ENCODE peak calls at places on chromosomes 4 and X, in four cellular contexts. C is fibroblast of lung, R is AG09309, O is cardiac fibroblast. I is an unnamed sample.

GRCh38 chrX:93673869-93674271 is at the start of gene FAM133A:
- DNase-seq in C (peak; percentile 6), R (no peak), O (peak; percentile 27), I (peak; percentile 61)

GRCh38 chrX:153582896-153583295 is 16.0 kb downstream of the CCNQ start:
- DNase-seq in C (peak; percentile 16), R (no peak), O (peak; percentile 20), I (no peak)

GRCh38 chrX:145861818-145862217 is 44.2 kb downstream of the SLITRK2 start:
- DNase-seq in C (no peak), R (no peak), O (no peak), I (no peak)

GRCh38 chr4:54658321-54659093 is 750 bp downstream of the KIT start:
- DNase-seq in C (peak; percentile 28), R (no peak), O (peak; percentile 48), I (peak; percentile 17)

GRCh38 chrX:120308959-120309872 is 2.0 kb downstream of the TMEM255A start:
- DNase-seq in C (peak; percentile 53), R (no peak), O (peak; percentile 44), I (peak; percentile 40)

GRCh38 chrX:30910124-30910860 is 21.2 kb upstream of the TAB3 start:
- DNase-seq in C (peak; percentile 5), R (no peak), O (peak; percentile 27), I (peak; percentile 12)

GRCh38 chrX:118350715-118351114 is 4.8 kb downstream of the WDR44 start:
- DNase-seq in C (no peak), R (no peak), O (no peak), I (no peak)

GRCh38 chrX:153587342-153587741 is 11.6 kb downstream of the CCNQ start:
- DNase-seq in C (no peak), R (no peak), O (no peak), I (no peak)

GRCh38 chrX:9466115-9466495 is 1.2 kb downstream of the TBL1X start:
- DNase-seq in C (peak; percentile 28), R (no peak), O (peak; percentile 25), I (peak; percentile 22)

GRCh38 chrX:48613502-48614160 is 16.3 kb downstream of the WDR13 start:
- DNase-seq in C (no peak), R (no peak), O (peak; percentile 31), I (no peak)

GRCh38 chrX:72349190-72349589 is 43.5 kb upstream of the CITED1 start:
- DNase-seq in C (no peak), R (no peak), O (peak; percentile 5), I (peak; percentile 39)

GRCh38 chr4:41749650-41750049 is 1.1 kb upstream of the PHOX2B start:
- DNase-seq in C (no peak), R (no peak), O (no peak), I (no peak)

DNA sequence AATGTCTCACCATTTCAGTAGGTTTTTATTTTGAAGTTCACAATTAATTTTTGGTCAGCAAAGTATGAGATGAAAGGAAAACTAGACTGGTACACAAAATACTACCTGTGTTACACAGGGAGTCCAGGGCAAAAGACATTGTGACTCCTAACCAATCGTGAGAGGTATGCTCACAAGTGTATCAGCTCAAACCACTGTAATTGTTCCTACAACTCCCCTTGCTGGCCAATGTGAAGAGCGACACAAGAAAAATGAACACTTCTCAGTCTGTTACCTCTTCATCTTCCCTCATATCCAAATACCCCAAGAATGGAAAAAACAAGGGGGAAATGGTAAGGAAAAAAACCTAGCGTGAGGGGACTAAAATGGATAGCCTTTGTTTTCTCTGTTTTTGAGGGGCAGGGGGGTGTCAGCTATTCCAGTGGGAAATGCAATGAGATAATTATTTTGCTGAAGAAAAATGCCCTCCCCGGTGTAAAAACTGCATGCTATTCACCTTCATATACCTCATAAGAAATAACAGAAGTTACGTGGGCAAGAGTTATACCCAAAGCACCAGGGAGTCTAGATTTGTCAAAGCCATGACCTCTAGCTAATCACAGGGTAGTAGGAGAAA is 30.6 kb upstream of the NSUN7 start:
- DNase-seq in C (peak; percentile 66), R (peak; percentile 37), O (peak; percentile 68), I (peak; percentile 69)
- TF ChIP-seq CTCF in C (peak; percentile 67), R (peak; percentile 74), O (peak; percentile 54), I (peak; percentile 69)

GRCh38 chr4:103370336-103370735 is 172.2 kb upstream of the CENPE start:
- DNase-seq in C (no peak), R (no peak), O (peak; percentile 21), I (no peak)

GRCh38 chr4:103375278-103375677 is 177.1 kb upstream of the CENPE start:
- DNase-seq in C (peak; percentile 2), R (no peak), O (peak; percentile 71), I (peak; percentile 69)

GRCh38 chr4:103374773-103375172 is 176.6 kb upstream of the CENPE start:
- DNase-seq in C (no peak), R (no peak), O (no peak), I (no peak)

GRCh38 chr4:103372002-103372558 is 173.9 kb upstream of the CENPE start:
- DNase-seq in C (no peak), R (no peak), O (peak; percentile 22), I (no peak)
- H3K4me3 ChIP-seq in C (no peak overlapping the region), R (no peak overlapping the region), O (no peak overlapping the region), I (no peak overlapping the region)

GRCh38 chr4:86901864-86902263 is 9.6 kb upstream of the C4orf36 start:
- DNase-seq in C (no peak), R (no peak), O (no peak), I (no peak)

GRCh38 chr4:86895692-86896488 is 3.7 kb upstream of the C4orf36 start:
- DNase-seq in C (peak; percentile 81), R (peak; percentile 46), O (peak; percentile 85), I (peak; percentile 78)

GRCh38 chr4:86896596-86896995 is 4.4 kb upstream of the C4orf36 start:
- DNase-seq in C (peak; percentile 30), R (no peak), O (no peak), I (peak; percentile 52)

GRCh38 chr4:86894465-86894864 is 2.2 kb upstream of the C4orf36 start:
- DNase-seq in C (no peak), R (no peak), O (peak; percentile 63), I (peak; percentile 27)

DNA sequence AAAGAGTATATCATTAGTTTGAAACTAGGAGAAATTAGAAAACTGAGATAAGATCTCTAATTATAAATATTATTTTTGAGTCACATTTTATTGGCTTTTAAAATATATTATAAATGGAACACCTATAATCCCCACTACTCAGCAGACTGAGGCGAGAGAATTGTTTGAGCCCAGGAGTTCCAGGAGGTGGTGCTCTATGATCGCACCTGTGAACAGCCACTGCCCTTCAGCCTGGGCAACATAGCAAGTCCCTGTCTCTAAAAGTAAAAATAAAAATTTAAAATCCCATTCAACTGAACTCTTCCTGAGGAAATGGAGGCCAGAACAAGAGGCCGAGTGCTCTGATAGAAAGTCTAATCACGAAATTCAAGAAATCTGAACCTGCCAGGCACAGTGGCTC is 6.3 kb upstream of the C4orf36 start:
- DNase-seq in C (no peak), R (no peak), O (peak; percentile 48), I (no peak)
- TF ChIP-seq CTCF in C (no peak), R (peak; percentile 18), O (peak; percentile 17), I (peak; percentile 10)

GRCh38 chr4:76213415-76214268 is at the start of gene SCARB2:
- DNase-seq in C (peak; percentile 85), R (peak; percentile 48), O (peak; percentile 81), I (peak; percentile 73)
- H3K4me3 ChIP-seq in C (peak within 1 kb of the TSS; percentile 68), R (peak within 1 kb of the TSS; percentile 64), O (peak within 1 kb of the TSS; percentile 71), I (peak within 1 kb of the TSS; percentile 78)

GRCh38 chr4:153465922-153466636 is at the start of gene TMEM131L:
- DNase-seq in C (peak; percentile 64), R (no peak), O (peak; percentile 65), I (peak; percentile 47)
- TF ChIP-seq CTCF in C (peak; percentile 21), R (peak; percentile 2), O (peak; percentile 17), I (no peak)

GRCh38 chr4:85673540-85673939 is 198.6 kb downstream of the ARHGAP24 start:
- DNase-seq in C (no peak), R (no peak), O (no peak), I (no peak)
- H3K4me3 ChIP-seq in C (no peak overlapping the region), R (no peak overlapping the region), O (no peak overlapping the region), I (no peak overlapping the region)

DNA sequence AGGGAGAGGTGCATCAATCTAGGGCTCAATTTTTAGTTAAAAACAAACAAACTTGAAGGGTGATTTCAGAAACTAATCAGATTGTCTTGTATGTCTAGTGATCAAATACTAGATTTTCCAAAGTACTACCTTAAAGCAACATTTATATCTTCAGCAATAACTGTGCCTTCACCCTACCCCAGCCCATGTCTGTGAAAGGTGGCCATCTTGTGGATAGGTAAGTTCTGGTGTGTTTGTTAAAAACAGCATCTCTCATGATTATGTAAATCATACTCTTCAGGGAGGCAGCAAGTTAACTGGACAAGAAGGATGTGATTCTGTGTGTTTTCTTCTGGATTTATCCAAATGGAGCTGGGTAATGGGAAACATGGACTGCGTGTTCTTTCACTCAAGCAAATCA is 81.4 kb upstream of the ACSL1 start:
- DNase-seq in C (no peak), R (no peak), O (peak; percentile 3), I (no peak)
- TF ChIP-seq CTCF in C (no peak), R (no peak), O (no peak), I (no peak)

I was measured in fibroblast of mammary gland.